ENCODE peak calls at places on chromosomes 5 and 9, in five cellular contexts. B is mammary epithelial cell; I is CD8-positive, alpha-beta T cell; K is body of pancreas; H is lower lobe of right lung. V is an unnamed sample.

GRCh38 chr5:65198777-65199120 is 283.0 kb downstream of the ADAMTS6 start:
- DNase-seq in B (peak; percentile 99), I (no peak), K (no peak), H (no peak), V (no peak)

GRCh38 chr9:111953444-111953843 is 56.8 kb downstream of the UGCG start:
- DNase-seq in B (no peak), I (no peak), K (no peak), H (no peak), V (no peak)

GRCh38 chr9:3960661-3961144 is 339.2 kb downstream of the GLIS3 start:
- DNase-seq in B (peak; percentile 26), I (no peak), K (no peak), H (no peak), V (no peak)

GRCh38 chr5:142862585-142862984 is 92.4 kb downstream of the ARHGAP26 start:
- DNase-seq in B (no peak), I (no peak), K (no peak), H (no peak), V (no peak)

GRCh38 chr9:4102078-4102477 is 197.8 kb downstream of the GLIS3 start:
- DNase-seq in B (no peak), I (no peak), K (no peak), H (no peak), V (no peak)

GRCh38 chr9:111427186-111427585 is 57.0 kb downstream of the ECPAS start:
- DNase-seq in B (peak; percentile 5), I (no peak), K (no peak), H (no peak), V (no peak)

GRCh38 chr9:12851331-12851730 is 76.5 kb downstream of the LURAP1L start:
- DNase-seq in B (no peak), I (no peak), K (no peak), H (no peak), V (no peak)

GRCh38 chr5:180688326-180689070 is 39.1 kb upstream of the FLT4 start:
- DNase-seq in B (no peak), I (no peak), K (no peak), H (no peak), V (no peak)

GRCh38 chr9:135927195-135928013 is 20.1 kb upstream of the CAMSAP1 start:
- DNase-seq in B (no peak), I (no peak), K (no peak), H (no peak), V (no peak)

GRCh38 chr9:81680506-81680905 is 8.8 kb downstream of the TLE1 start:
- DNase-seq in B (no peak), I (no peak), K (no peak), H (no peak), V (no peak)

GRCh38 chr5:134111741-134112647 is 2.5 kb upstream of the TCF7 start:
- DNase-seq in B (peak; percentile 52), I (peak; percentile 40), K (no peak), H (no peak), V (no peak)

GRCh38 chr5:30650311-30650710 is 543.2 kb upstream of the CDH6 start:
- DNase-seq in B (no peak), I (no peak), K (no peak), H (no peak), V (no peak)

GRCh38 chr5:125597338-125597737 is 825.9 kb upstream of the GRAMD2B start:
- DNase-seq in B (peak; percentile 14), I (no peak), K (no peak), H (no peak), V (no peak)

GRCh38 chr9:87873607-87874319 is 8.9 kb upstream of the SPATA31E1 start:
- DNase-seq in B (no peak), I (no peak), K (no peak), H (no peak), V (no peak)

GRCh38 chr9:69476016-69476415 is 151.0 kb downstream of the ENTREP1 start:
- DNase-seq in B (no peak), I (peak; percentile 13), K (no peak), H (no peak), V (no peak)

GRCh38 chr5:39394946-39395345 is 29.8 kb downstream of the DAB2 start:
- DNase-seq in B (peak; percentile 92), I (no peak), K (no peak), H (no peak), V (no peak)

GRCh38 chr5:57455511-57455910 is 27.1 kb downstream of the ACTBL2 start:
- DNase-seq in B (no peak), I (no peak), K (no peak), H (no peak), V (no peak)

GRCh38 chr9:121242219-121242954 is 25.6 kb upstream of the GSN start:
- DNase-seq in B (no peak), I (no peak), K (no peak), H (no peak), V (no peak)

GRCh38 chr5:141392429-141393198 is at the start of gene PCDHGA8:
- DNase-seq in B (no peak), I (no peak), K (no peak), H (no peak), V (no peak)

GRCh38 chr5:65808818-65809217 is 86.8 kb downstream of the NLN start:
- DNase-seq in B (no peak), I (no peak), K (no peak), H (no peak), V (no peak)

GRCh38 chr5:55320571-55320970 is 12.8 kb downstream of the MTREX start:
- DNase-seq in B (no peak), I (no peak), K (no peak), H (no peak), V (no peak)

GRCh38 chr9:109831996-109832395 is 52.0 kb downstream of the PALM2AKAP2 start:
- DNase-seq in B (no peak), I (no peak), K (no peak), H (no peak), V (no peak)

GRCh38 chr5:117296872-117297271 is 722.2 kb upstream of the SEMA6A start:
- DNase-seq in B (no peak), I (no peak), K (no peak), H (no peak), V (no peak)

GRCh38 chr9:127983847-127984289 is 3.1 kb upstream of the EEIG1 start:
- DNase-seq in B (no peak), I (no peak), K (no peak), H (no peak), V (no peak)

GRCh38 chr5:35781181-35781580 is 75.5 kb upstream of the IL7R start:
- DNase-seq in B (no peak), I (no peak), K (no peak), H (no peak), V (no peak)

GRCh38 chr9:97744710-97745708 is 47.9 kb upstream of the XPA start:
- DNase-seq in B (no peak), I (no peak), K (peak; percentile 20), H (no peak), V (no peak)

GRCh38 chr5:75545131-75545530 is 33.4 kb downstream of the POLK start:
- DNase-seq in B (no peak), I (no peak), K (no peak), H (no peak), V (no peak)

GRCh38 chr9:130480673-130481072 is 35.9 kb downstream of the ASS1 start:
- DNase-seq in B (no peak), I (no peak), K (no peak), H (no peak), V (peak; percentile 27)

GRCh38 chr9:68482548-68482947 is 58.1 kb downstream of the TMEM252 start:
- DNase-seq in B (no peak), I (no peak), K (no peak), H (no peak), V (no peak)

GRCh38 chr9:119283118-119283794 is 86.0 kb downstream of the BRINP1 start:
- DNase-seq in B (peak; percentile 65), I (no peak), K (no peak), H (no peak), V (no peak)

GRCh38 chr9:83355024-83355444 is 183.2 kb downstream of the FRMD3 start:
- DNase-seq in B (no peak), I (no peak), K (no peak), H (no peak), V (no peak)

GRCh38 chr5:178478370-178478769 is 111.8 kb downstream of the COL23A1 start:
- DNase-seq in B (no peak), I (no peak), K (no peak), H (no peak), V (no peak)

GRCh38 chr5:177557041-177557647 is 2.8 kb upstream of the FAM193B start:
- DNase-seq in B (no peak), I (no peak), K (no peak), H (no peak), V (no peak)

GRCh38 chr5:110807174-110807573 is 68.4 kb downstream of the SLC25A46 start:
- DNase-seq in B (no peak), I (no peak), K (peak; percentile 5), H (no peak), V (no peak)

GRCh38 chr5:170523830-170524229 is 20.0 kb downstream of the KCNIP1 start:
- DNase-seq in B (no peak), I (no peak), K (no peak), H (no peak), V (no peak)

GRCh38 chr5:54831233-54831632 is 154.2 kb downstream of the ESM1 start:
- DNase-seq in B (no peak), I (no peak), K (no peak), H (no peak), V (no peak)

GRCh38 chr5:167585184-167585583 is 706.3 kb upstream of the WWC1 start:
- DNase-seq in B (no peak), I (no peak), K (no peak), H (no peak), V (no peak)

DNA sequence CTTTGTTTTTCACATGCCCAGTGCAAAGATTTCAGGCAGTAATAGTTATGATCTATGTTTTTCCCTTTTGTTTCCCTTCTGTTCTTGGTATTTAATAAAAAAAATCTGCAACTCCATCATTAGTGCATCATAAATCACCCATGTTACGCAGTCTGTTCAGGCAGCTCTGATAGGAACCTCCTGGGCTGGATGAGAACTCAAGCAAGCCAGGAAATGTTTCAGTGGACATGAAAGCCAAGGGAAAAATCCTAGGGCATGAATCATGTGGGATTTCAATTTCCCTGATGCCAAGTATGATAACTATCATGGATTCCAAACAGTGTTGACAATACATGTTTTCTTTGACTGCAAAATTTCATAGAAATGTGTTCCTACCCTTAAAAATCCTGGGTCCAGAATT is 119.7 kb upstream of the TARS1 start:
- DNase-seq in B (peak; percentile 85), I (no peak), K (peak; percentile 8), H (no peak), V (no peak)
- H3K4me1 ChIP-seq in B (peaks cover 23% of the 10 kb centered on the region), I (no peaks in the 10 kb centered on the region), K (no peaks in the 10 kb centered on the region), H (peaks cover 7% of the 10 kb centered on the region), V (no peaks in the 10 kb centered on the region)

GRCh38 chr5:108060340-108060739 is 321.6 kb downstream of the FBXL17 start:
- DNase-seq in B (no peak), I (no peak), K (no peak), H (no peak), V (no peak)

GRCh38 chr5:108059334-108059733 is 322.6 kb downstream of the FBXL17 start:
- DNase-seq in B (no peak), I (no peak), K (no peak), H (no peak), V (no peak)

GRCh38 chr5:108061941-108062340 is 320.0 kb downstream of the FBXL17 start:
- DNase-seq in B (peak; percentile 1), I (no peak), K (no peak), H (no peak), V (no peak)
- H3K4me3 ChIP-seq in B (no peak overlapping the region), I (no peak overlapping the region), K (no peak overlapping the region), H (no peak overlapping the region), V (no peak overlapping the region)

GRCh38 chr9:36319806-36320205 is 61.6 kb upstream of the GNE start:
- DNase-seq in B (peak; percentile 67), I (no peak), K (peak; percentile 60), H (peak; percentile 56), V (no peak)
- H3K27ac ChIP-seq in B (peak overlapping the region; percentile 57), I (no peak overlapping the region), K (peak overlapping the region; percentile 78), H (peak overlapping the region; percentile 68), V (no peak overlapping the region)

GRCh38 chr5:173833200-173833599 is 54.9 kb upstream of the CPEB4 start:
- DNase-seq in B (no peak), I (no peak), K (no peak), H (no peak), V (no peak)
- H3K4me1 ChIP-seq in B (peaks cover 7% of the 10 kb centered on the region), I (no peaks in the 10 kb centered on the region), K (peaks cover 8% of the 10 kb centered on the region), H (peaks cover 22% of the 10 kb centered on the region), V (no peaks in the 10 kb centered on the region)